ENCODE peak calls at places on chromosomes 6 and 20, in four cellular contexts. J, B, Z and X are unnamed samples.

GRCh38 chr6:15464211-15464725 is 198.6 kb downstream of the DTNBP1 start:
- DNase-seq in B (peak; percentile 28), J (no peak), Z (peak; percentile 85), X (peak; percentile 36)

GRCh38 chr6:24439858-24440539 is 37.3 kb downstream of the MRS2 start:
- DNase-seq in B (no peak), J (no peak), Z (no peak), X (no peak)

GRCh38 chr6:112176175-112176574 is 78.2 kb downstream of the LAMA4 start:
- DNase-seq in J (no peak), Z (no peak), B (no peak), X (no peak)

GRCh38 chr6:52209672-52210626 is 23.8 kb downstream of the IL17A start:
- DNase-seq in B (no peak), J (no peak), Z (no peak), X (no peak)

GRCh38 chr6:27547157-27548075 is 74.5 kb upstream of the ZNF184 start:
- DNase-seq in B (peak; percentile 67), J (peak; percentile 59), Z (peak; percentile 31), X (peak; percentile 80)

GRCh38 chr6:27422651-27423332 is 34.2 kb downstream of the ZNF391 start:
- DNase-seq in J (no peak), Z (no peak), B (no peak), X (no peak)

GRCh38 chr20:59640267-59640666 is 35.9 kb downstream of the PHACTR3 start:
- DNase-seq in Z (no peak), B (no peak), J (no peak), X (no peak)

GRCh38 chr6:52389626-52390360 is 27.8 kb downstream of the PAQR8 start:
- DNase-seq in B (peak; percentile 94), Z (peak; percentile 66), J (peak; percentile 87), X (peak; percentile 2)

GRCh38 chr20:2451939-2452732 is 18.5 kb downstream of the SNRPB start:
- DNase-seq in J (no peak), Z (peak; percentile 63), B (peak; percentile 78), X (peak; percentile 82)

DNA sequence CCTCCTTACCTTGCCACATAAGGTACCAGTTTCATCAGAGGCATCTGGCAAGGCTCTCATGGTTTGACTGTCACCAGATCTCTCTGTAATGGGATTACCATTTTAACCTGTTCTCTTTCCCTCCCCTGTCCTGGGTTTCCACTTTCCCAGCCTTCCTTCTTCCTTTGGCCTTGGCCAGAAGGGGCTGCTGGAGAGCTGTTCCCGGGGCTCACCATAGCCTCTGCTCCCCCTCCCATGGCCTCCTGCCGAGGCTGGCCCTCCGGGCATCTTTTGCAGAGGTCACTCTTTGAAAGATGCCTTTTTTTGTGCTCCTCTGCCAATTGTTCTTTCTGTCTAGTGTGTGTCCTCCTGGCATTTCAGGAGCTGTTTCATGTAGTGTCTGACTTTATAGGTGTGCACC is 100.7 kb upstream of the SCP2D1 start:
- DNase-seq in B (no peak), Z (no peak), J (no peak), X (no peak)
- TF ChIP-seq MYC in B (no peak), Z (no peak), J (no peak), X (no peak)

GRCh38 chr20:4815618-4816017 is 93.9 kb downstream of the PRND start:
- DNase-seq in J (no peak), Z (no peak), B (no peak), X (no peak)
- TF ChIP-seq MYC in J (no peak), Z (no peak), B (no peak), X (no peak)

GRCh38 chr6:170028629-170029345 is 262.1 kb downstream of the DLL1 start:
- DNase-seq in B (no peak), Z (no peak), J (no peak), X (no peak)

GRCh38 chr6:170024940-170025339 is 265.9 kb downstream of the DLL1 start:
- DNase-seq in B (no peak), Z (no peak), J (no peak), X (no peak)

GRCh38 chr6:170027111-170028043 is 263.5 kb downstream of the DLL1 start:
- DNase-seq in B (no peak), Z (no peak), J (no peak), X (no peak)

GRCh38 chr6:170025341-170026271 is 265.3 kb downstream of the DLL1 start:
- DNase-seq in Z (no peak), J (no peak), B (no peak), X (no peak)

DNA sequence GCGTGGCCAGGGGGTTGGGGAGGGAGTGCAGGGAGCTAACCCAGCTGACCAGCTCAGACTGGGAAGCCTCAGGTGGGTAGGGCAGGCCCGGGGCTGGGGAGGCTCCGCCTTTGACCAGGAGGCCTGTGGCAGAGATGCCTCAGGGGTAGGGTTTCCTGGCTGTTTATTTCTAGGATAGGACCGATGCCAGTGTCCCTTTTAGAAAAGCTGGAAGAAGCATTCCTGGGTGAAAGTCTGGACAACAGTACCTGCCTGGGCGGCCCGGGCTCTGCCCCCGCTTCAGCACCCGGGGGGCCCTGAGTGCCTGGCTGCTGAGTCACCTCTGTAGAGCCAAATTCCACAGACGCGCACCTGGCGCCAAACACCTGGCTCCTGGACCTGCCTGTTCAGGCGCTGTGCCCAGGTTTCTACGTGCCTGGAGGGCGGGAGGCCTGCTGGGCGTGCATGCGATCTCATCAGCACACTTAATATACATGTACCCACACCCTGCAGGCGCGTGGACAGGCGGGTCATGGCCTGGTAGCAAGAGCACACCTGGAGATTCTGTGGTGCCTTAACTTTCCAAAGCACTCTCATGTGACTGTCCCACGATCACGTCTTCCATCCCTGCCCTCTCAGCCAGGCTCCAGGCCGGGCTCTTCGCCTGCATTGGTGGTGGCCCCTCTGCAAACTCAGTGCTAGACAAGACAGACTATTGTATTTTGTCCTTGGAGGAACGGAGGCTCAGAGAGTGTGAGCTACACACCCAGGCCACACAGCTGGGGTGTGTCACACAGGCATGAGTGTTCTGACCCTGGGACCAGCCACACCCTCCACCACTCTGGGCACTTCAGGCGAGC is 264.4 kb downstream of the DLL1 start:
- DNase-seq in Z (no peak), J (no peak), B (no peak), X (no peak)
- TF ChIP-seq MYC in Z (no peak), J (no peak), B (no peak), X (no peak)

GRCh38 chr20:3714092-3714491 is 1.7 kb upstream of the SIGLEC1 start:
- DNase-seq in J (no peak), Z (no peak), B (no peak), X (no peak)

GRCh38 chr20:3712279-3712873 is at the start of gene SIGLEC1:
- DNase-seq in B (no peak), J (no peak), Z (no peak), X (no peak)

GRCh38 chr20:3710027-3710426 is 2.4 kb downstream of the SIGLEC1 start:
- DNase-seq in J (no peak), Z (peak; percentile 20), B (no peak), X (no peak)

GRCh38 chr20:3710703-3711417 is 1.5 kb downstream of the SIGLEC1 start:
- DNase-seq in B (peak; percentile 46), J (no peak), Z (peak; percentile 80), X (peak; percentile 88)

GRCh38 chr20:3711418-3712043 is 869 bp downstream of the SIGLEC1 start:
- DNase-seq in Z (no peak), J (no peak), B (no peak), X (no peak)
- TF ChIP-seq MYC in Z (no peak), J (no peak), B (no peak), X (no peak)

DNA sequence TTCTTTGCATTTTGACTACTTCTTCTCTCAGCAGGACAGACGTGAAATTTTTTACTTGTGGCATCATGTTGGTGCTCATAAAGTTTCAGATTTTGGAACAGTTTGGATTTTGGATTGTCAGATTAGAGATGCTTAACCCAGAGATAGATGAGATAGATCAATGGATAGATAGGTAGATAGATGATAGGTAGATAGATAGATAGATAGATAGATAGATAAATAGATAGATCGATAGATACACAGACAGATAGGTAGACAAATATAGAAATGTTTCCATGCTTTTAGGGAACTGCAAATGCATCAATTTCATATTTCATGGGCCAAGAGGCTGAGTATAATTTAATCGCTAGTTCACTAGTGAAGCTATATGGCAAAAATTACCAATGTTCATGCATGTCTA is 981.5 kb upstream of the ADGRB3 start:
- DNase-seq in J (no peak), B (no peak), Z (no peak), X (no peak)
- TF ChIP-seq MYC in J (no peak), B (no peak), Z (no peak), X (no peak)

DNA sequence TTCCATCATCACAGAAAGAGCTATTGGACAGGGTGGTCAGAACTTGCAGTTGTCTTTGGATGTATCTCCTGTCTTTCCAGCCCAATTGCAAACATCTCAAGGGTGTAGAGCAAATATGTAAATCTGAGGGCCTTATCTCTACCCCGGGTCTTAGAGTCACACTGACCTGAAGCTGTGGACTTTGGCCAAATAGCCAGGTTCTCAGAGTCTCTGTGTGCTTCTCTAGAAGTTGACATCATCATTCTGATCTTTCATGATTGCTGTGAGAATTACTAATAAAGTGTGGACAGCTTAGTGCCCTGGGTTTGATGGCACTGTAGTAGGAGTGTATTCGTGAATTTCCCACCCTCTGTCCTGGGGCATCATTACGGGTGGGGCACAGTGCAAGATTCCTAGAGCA is 71.1 kb downstream of the SLC24A3 start:
- DNase-seq in B (no peak), Z (no peak), J (no peak), X (no peak)
- TF ChIP-seq MYC in B (no peak), Z (no peak), J (no peak), X (no peak)

DNA sequence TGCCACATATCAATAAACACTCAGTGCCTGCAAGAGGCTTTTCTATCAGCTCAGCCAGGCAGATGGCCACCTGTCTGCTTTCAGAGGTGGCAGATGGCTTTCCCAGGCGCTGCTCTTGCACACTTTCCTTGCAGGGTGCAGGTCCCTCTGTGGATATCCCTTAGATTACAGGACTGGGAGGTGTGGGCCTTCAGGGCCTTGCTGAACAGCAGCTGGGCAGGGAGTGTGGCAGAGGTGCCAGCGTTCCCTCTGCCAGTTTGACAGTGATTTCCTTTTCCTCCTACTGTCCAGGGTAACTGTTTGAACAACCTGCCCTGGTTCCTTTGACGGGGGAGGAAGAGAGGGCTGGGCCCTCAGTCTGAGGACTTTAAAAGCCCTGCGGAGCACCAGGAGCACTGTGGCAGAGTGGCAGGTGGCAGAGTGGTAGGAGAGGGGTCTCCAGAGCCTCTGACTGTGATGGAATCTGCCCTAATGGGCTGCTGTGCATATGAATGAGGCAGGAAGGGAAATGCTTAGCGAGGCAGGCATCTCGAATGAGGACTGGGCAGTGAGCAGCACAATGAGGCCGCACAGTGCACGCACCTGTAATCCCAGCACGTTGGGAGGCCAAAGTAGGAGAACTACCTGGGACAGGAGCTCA is 34.2 kb downstream of the ABHD12 start:
- DNase-seq in J (no peak), B (no peak), Z (no peak), X (no peak)
- TF ChIP-seq MYC in J (no peak), B (no peak), Z (no peak), X (no peak)

GRCh38 chr20:11752336-11752735 is 165.4 kb upstream of the BTBD3 start:
- DNase-seq in B (no peak), J (no peak), Z (no peak), X (no peak)
- TF ChIP-seq MYC in B (no peak), J (no peak), Z (no peak), X (no peak)